ENCODE peak calls at places on chromosome 20, in five cellular contexts. One of them, this sample, is unnamed.

GRCh38 chr20:21436186-21436585 is 38.9 kb upstream of the NKX2-4 start:
- DNase-seq in HS-27A: peak; percentile 90
- DNase-seq in amygdala: no peak
- DNase-seq in fibroblast of pulmonary artery: peak; percentile 67
- DNase-seq in activated B cell treated with CpG ODN at 0.5 μM for 24 hours: no peak
- DNase-seq in this sample: no peak

GRCh38 chr20:53570446-53571276 is 23.0 kb downstream of the ZNF217 start:
- DNase-seq in fibroblast of pulmonary artery: no peak
- DNase-seq in activated B cell treated with CpG ODN at 0.5 μM for 24 hours: no peak
- DNase-seq in amygdala: no peak
- DNase-seq in HS-27A: no peak
- DNase-seq in this sample: no peak

GRCh38 chr20:38975539-38976120 is 13.5 kb downstream of the DHX35 start:
- DNase-seq in activated B cell treated with CpG ODN at 0.5 μM for 24 hours: no peak
- DNase-seq in fibroblast of pulmonary artery: no peak
- DNase-seq in HS-27A: no peak
- DNase-seq in amygdala: no peak
- DNase-seq in this sample: no peak

GRCh38 chr20:54062812-54063280 is 7.5 kb downstream of the BCAS1 start:
- DNase-seq in HS-27A: no peak
- DNase-seq in fibroblast of pulmonary artery: peak; percentile 72
- DNase-seq in amygdala: no peak
- DNase-seq in activated B cell treated with CpG ODN at 0.5 μM for 24 hours: no peak
- DNase-seq in this sample: peak; percentile 9

GRCh38 chr20:44279228-44279627 is 31.8 kb downstream of the FITM2 start:
- DNase-seq in activated B cell treated with CpG ODN at 0.5 μM for 24 hours: no peak
- DNase-seq in amygdala: no peak
- DNase-seq in HS-27A: peak; percentile 67
- DNase-seq in fibroblast of pulmonary artery: peak; percentile 55
- DNase-seq in this sample: no peak

GRCh38 chr20:23774081-23774480 is 23.3 kb upstream of the CST1 start:
- DNase-seq in amygdala: no peak
- DNase-seq in activated B cell treated with CpG ODN at 0.5 μM for 24 hours: no peak
- DNase-seq in fibroblast of pulmonary artery: no peak
- DNase-seq in HS-27A: no peak
- DNase-seq in this sample: no peak

GRCh38 chr20:23034721-23035671 is at the start of gene SSTR4:
- DNase-seq in amygdala: no peak
- DNase-seq in HS-27A: no peak
- DNase-seq in fibroblast of pulmonary artery: no peak
- DNase-seq in activated B cell treated with CpG ODN at 0.5 μM for 24 hours: no peak
- DNase-seq in this sample: no peak

GRCh38 chr20:50320910-50321796 is 130.5 kb downstream of the CEBPB start:
- DNase-seq in activated B cell treated with CpG ODN at 0.5 μM for 24 hours: no peak
- DNase-seq in fibroblast of pulmonary artery: peak; percentile 92
- DNase-seq in HS-27A: peak; percentile 77
- DNase-seq in amygdala: no peak
- DNase-seq in this sample: no peak

GRCh38 chr20:10089871-10090587 is 55.2 kb downstream of the ANKEF1 start:
- DNase-seq in fibroblast of pulmonary artery: no peak
- DNase-seq in amygdala: no peak
- DNase-seq in activated B cell treated with CpG ODN at 0.5 μM for 24 hours: no peak
- DNase-seq in HS-27A: no peak
- DNase-seq in this sample: no peak

GRCh38 chr20:46562373-46563169 is 12.1 kb upstream of the OCSTAMP start:
- DNase-seq in HS-27A: peak; percentile 19
- DNase-seq in fibroblast of pulmonary artery: peak; percentile 63
- DNase-seq in amygdala: peak; percentile 87
- DNase-seq in activated B cell treated with CpG ODN at 0.5 μM for 24 hours: peak; percentile 35
- DNase-seq in this sample: peak; percentile 81

GRCh38 chr20:53594068-53595017 is 704 bp upstream of the ZNF217 start:
- DNase-seq in HS-27A: no peak
- DNase-seq in activated B cell treated with CpG ODN at 0.5 μM for 24 hours: peak; percentile 99
- DNase-seq in fibroblast of pulmonary artery: peak; percentile 94
- DNase-seq in amygdala: peak; percentile 96
- DNase-seq in this sample: peak; percentile 88

GRCh38 chr20:38134427-38135281 is 30.4 kb downstream of the TGM2 start:
- DNase-seq in HS-27A: peak; percentile 82
- DNase-seq in activated B cell treated with CpG ODN at 0.5 μM for 24 hours: no peak
- DNase-seq in fibroblast of pulmonary artery: peak; percentile 79
- DNase-seq in amygdala: no peak
- DNase-seq in this sample: no peak

GRCh38 chr20:64100946-64101688 is 6.2 kb downstream of the NPBWR2 start:
- DNase-seq in HS-27A: no peak
- DNase-seq in fibroblast of pulmonary artery: no peak
- DNase-seq in amygdala: no peak
- DNase-seq in activated B cell treated with CpG ODN at 0.5 μM for 24 hours: no peak
- DNase-seq in this sample: no peak

GRCh38 chr20:62921119-62921687 is 5.1 kb downstream of the DIDO1 start:
- DNase-seq in amygdala: no peak
- DNase-seq in HS-27A: no peak
- DNase-seq in activated B cell treated with CpG ODN at 0.5 μM for 24 hours: no peak
- DNase-seq in fibroblast of pulmonary artery: peak; percentile 57
- DNase-seq in this sample: no peak

GRCh38 chr20:53513489-53514298 is 79.9 kb downstream of the ZNF217 start:
- DNase-seq in amygdala: no peak
- DNase-seq in activated B cell treated with CpG ODN at 0.5 μM for 24 hours: no peak
- DNase-seq in HS-27A: no peak
- DNase-seq in fibroblast of pulmonary artery: no peak
- DNase-seq in this sample: no peak

GRCh38 chr20:11296221-11296620 is 621.5 kb upstream of the BTBD3 start:
- DNase-seq in HS-27A: no peak
- DNase-seq in activated B cell treated with CpG ODN at 0.5 μM for 24 hours: no peak
- DNase-seq in fibroblast of pulmonary artery: no peak
- DNase-seq in amygdala: no peak
- DNase-seq in this sample: no peak

GRCh38 chr20:51037499-51038110 is 14.7 kb upstream of the KCNG1 start:
- DNase-seq in amygdala: peak; percentile 50
- DNase-seq in HS-27A: no peak
- DNase-seq in fibroblast of pulmonary artery: no peak
- DNase-seq in activated B cell treated with CpG ODN at 0.5 μM for 24 hours: no peak
- DNase-seq in this sample: peak; percentile 21

GRCh38 chr20:23510000-23510590 is 19.2 kb downstream of the CST8 start:
- DNase-seq in fibroblast of pulmonary artery: no peak
- DNase-seq in amygdala: no peak
- DNase-seq in HS-27A: no peak
- DNase-seq in activated B cell treated with CpG ODN at 0.5 μM for 24 hours: no peak
- DNase-seq in this sample: no peak